ENCODE peak calls at places on chromosomes 3 and 15, in eight cellular contexts. One of them, this sample, is unnamed.

GRCh38 chr3:51932471-51933370 is 9.0 kb downstream of the RRP9 start:
- DNase-seq in uterus: no peak
- DNase-seq in AG10803: no peak
- DNase-seq in progenitor cell of endocrine pancreas: no peak
- DNase-seq in RWPE1: no peak
- DNase-seq in neural crest cell: no peak
- DNase-seq in A673: no peak
- DNase-seq in right atrium auricular region: peak
- DNase-seq in this sample: no peak

GRCh38 chr15:99989095-99989494 is 255.9 kb upstream of the LYSMD4 start:
- DNase-seq in progenitor cell of endocrine pancreas: no peak
- DNase-seq in A673: no peak
- DNase-seq in RWPE1: no peak
- DNase-seq in AG10803: no peak
- DNase-seq in right atrium auricular region: no peak
- DNase-seq in neural crest cell: no peak
- DNase-seq in uterus: no peak
- DNase-seq in this sample: no peak

GRCh38 chr3:195250473-195251251 is 20.3 kb downstream of the XXYLT1 start:
- DNase-seq in right atrium auricular region: peak
- DNase-seq in AG10803: peak
- DNase-seq in A673: no peak
- DNase-seq in uterus: peak
- DNase-seq in neural crest cell: no peak
- DNase-seq in RWPE1: no peak
- DNase-seq in progenitor cell of endocrine pancreas: no peak
- DNase-seq in this sample: peak

GRCh38 chr15:37940886-37941285 is 6.4 kb downstream of the TMCO5A start:
- DNase-seq in progenitor cell of endocrine pancreas: no peak
- DNase-seq in neural crest cell: no peak
- DNase-seq in right atrium auricular region: no peak
- DNase-seq in uterus: no peak
- DNase-seq in RWPE1: no peak
- DNase-seq in A673: no peak
- DNase-seq in AG10803: no peak
- DNase-seq in this sample: no peak

GRCh38 chr3:39960515-39961403 is 151.3 kb downstream of the MYRIP start:
- DNase-seq in progenitor cell of endocrine pancreas: no peak
- DNase-seq in uterus: peak
- DNase-seq in RWPE1: no peak
- DNase-seq in right atrium auricular region: no peak
- DNase-seq in AG10803: peak
- DNase-seq in A673: no peak
- DNase-seq in neural crest cell: no peak
- DNase-seq in this sample: no peak

GRCh38 chr3:114404590-114404989 is 110.8 kb downstream of the TIGIT start:
- DNase-seq in right atrium auricular region: no peak
- DNase-seq in RWPE1: no peak
- DNase-seq in AG10803: no peak
- DNase-seq in neural crest cell: no peak
- DNase-seq in A673: no peak
- DNase-seq in progenitor cell of endocrine pancreas: no peak
- DNase-seq in uterus: no peak
- DNase-seq in this sample: no peak

GRCh38 chr15:26729581-26729980 is 43.3 kb downstream of the GABRB3 start:
- DNase-seq in A673: no peak
- DNase-seq in AG10803: no peak
- DNase-seq in uterus: no peak
- DNase-seq in right atrium auricular region: no peak
- DNase-seq in progenitor cell of endocrine pancreas: no peak
- DNase-seq in RWPE1: no peak
- DNase-seq in neural crest cell: no peak
- DNase-seq in this sample: no peak

GRCh38 chr3:38542401-38543298 is 46.5 kb downstream of the EXOG start:
- DNase-seq in uterus: no peak
- DNase-seq in right atrium auricular region: no peak
- DNase-seq in progenitor cell of endocrine pancreas: no peak
- DNase-seq in AG10803: no peak
- DNase-seq in neural crest cell: no peak
- DNase-seq in A673: no peak
- DNase-seq in RWPE1: no peak
- DNase-seq in this sample: no peak

GRCh38 chr3:25678581-25678980 is 13.9 kb upstream of the TOP2B start:
- DNase-seq in A673: no peak
- DNase-seq in neural crest cell: no peak
- DNase-seq in progenitor cell of endocrine pancreas: no peak
- DNase-seq in uterus: no peak
- DNase-seq in RWPE1: no peak
- DNase-seq in right atrium auricular region: no peak
- DNase-seq in AG10803: no peak
- DNase-seq in this sample: no peak

GRCh38 chr3:136659253-136659652 is 92.9 kb downstream of the STAG1 start:
- DNase-seq in A673: peak
- DNase-seq in right atrium auricular region: no peak
- DNase-seq in progenitor cell of endocrine pancreas: no peak
- DNase-seq in RWPE1: no peak
- DNase-seq in uterus: no peak
- DNase-seq in neural crest cell: peak
- DNase-seq in AG10803: peak
- DNase-seq in this sample: no peak

GRCh38 chr3:40920041-40920440 is 279.3 kb upstream of the CTNNB1 start:
- DNase-seq in progenitor cell of endocrine pancreas: no peak
- DNase-seq in uterus: no peak
- DNase-seq in AG10803: peak
- DNase-seq in A673: no peak
- DNase-seq in RWPE1: peak
- DNase-seq in neural crest cell: no peak
- DNase-seq in right atrium auricular region: no peak
- DNase-seq in this sample: no peak

GRCh38 chr3:36373084-36373483 is 7.2 kb upstream of the STAC start:
- DNase-seq in AG10803: peak
- DNase-seq in A673: no peak
- DNase-seq in neural crest cell: no peak
- DNase-seq in right atrium auricular region: no peak
- DNase-seq in uterus: peak
- DNase-seq in RWPE1: no peak
- DNase-seq in progenitor cell of endocrine pancreas: no peak
- DNase-seq in this sample: no peak

GRCh38 chr3:38738630-38739395 is 77.2 kb downstream of the SCN10A start:
- DNase-seq in A673: peak
- DNase-seq in AG10803: peak
- DNase-seq in right atrium auricular region: no peak
- DNase-seq in uterus: no peak
- DNase-seq in progenitor cell of endocrine pancreas: peak
- DNase-seq in neural crest cell: peak
- DNase-seq in RWPE1: no peak
- DNase-seq in this sample: peak

GRCh38 chr3:172347895-172348680 is 100.2 kb downstream of the GHSR start:
- DNase-seq in uterus: no peak
- DNase-seq in right atrium auricular region: no peak
- DNase-seq in RWPE1: no peak
- DNase-seq in progenitor cell of endocrine pancreas: no peak
- DNase-seq in AG10803: no peak
- DNase-seq in A673: no peak
- DNase-seq in neural crest cell: no peak
- DNase-seq in this sample: no peak

GRCh38 chr15:33278816-33279612 is 31.8 kb upstream of the RYR3 start:
- DNase-seq in AG10803: peak
- DNase-seq in uterus: no peak
- DNase-seq in neural crest cell: no peak
- DNase-seq in RWPE1: peak
- DNase-seq in A673: peak
- DNase-seq in progenitor cell of endocrine pancreas: no peak
- DNase-seq in right atrium auricular region: no peak
- DNase-seq in this sample: no peak

GRCh38 chr15:92343869-92344643 is 49.6 kb upstream of the ST8SIA2 start:
- DNase-seq in RWPE1: no peak
- DNase-seq in right atrium auricular region: no peak
- DNase-seq in neural crest cell: no peak
- DNase-seq in progenitor cell of endocrine pancreas: no peak
- DNase-seq in A673: no peak
- DNase-seq in AG10803: no peak
- DNase-seq in uterus: no peak
- DNase-seq in this sample: no peak

GRCh38 chr3:172357850-172358754 is 90.2 kb downstream of the GHSR start:
- DNase-seq in neural crest cell: no peak
- DNase-seq in AG10803: peak
- DNase-seq in uterus: no peak
- DNase-seq in A673: no peak
- DNase-seq in RWPE1: no peak
- DNase-seq in progenitor cell of endocrine pancreas: no peak
- DNase-seq in right atrium auricular region: no peak
- DNase-seq in this sample: no peak

GRCh38 chr15:46652256-46652655 is 1017.4 kb downstream of the SQOR start:
- DNase-seq in neural crest cell: no peak
- DNase-seq in uterus: no peak
- DNase-seq in progenitor cell of endocrine pancreas: no peak
- DNase-seq in A673: no peak
- DNase-seq in right atrium auricular region: no peak
- DNase-seq in RWPE1: no peak
- DNase-seq in AG10803: no peak
- DNase-seq in this sample: no peak

GRCh38 chr3:156298014-156298413 is 177.6 kb downstream of the KCNAB1 start:
- DNase-seq in right atrium auricular region: no peak
- DNase-seq in RWPE1: no peak
- DNase-seq in progenitor cell of endocrine pancreas: no peak
- DNase-seq in AG10803: no peak
- DNase-seq in neural crest cell: no peak
- DNase-seq in A673: no peak
- DNase-seq in uterus: no peak
- DNase-seq in this sample: no peak

GRCh38 chr15:66879968-66880367 is 177.9 kb downstream of the SMAD6 start:
- DNase-seq in A673: no peak
- DNase-seq in neural crest cell: no peak
- DNase-seq in progenitor cell of endocrine pancreas: no peak
- DNase-seq in RWPE1: no peak
- DNase-seq in AG10803: peak
- DNase-seq in right atrium auricular region: peak
- DNase-seq in uterus: no peak
- DNase-seq in this sample: no peak

GRCh38 chr3:169650503-169650902 is 13.0 kb downstream of the MECOM start:
- DNase-seq in right atrium auricular region: no peak
- DNase-seq in A673: no peak
- DNase-seq in progenitor cell of endocrine pancreas: no peak
- DNase-seq in neural crest cell: no peak
- DNase-seq in uterus: no peak
- DNase-seq in RWPE1: no peak
- DNase-seq in AG10803: no peak
- DNase-seq in this sample: no peak

GRCh38 chr3:12187448-12188327 is 29.0 kb upstream of the TIMP4 start:
- DNase-seq in neural crest cell: no peak
- DNase-seq in uterus: no peak
- DNase-seq in progenitor cell of endocrine pancreas: no peak
- DNase-seq in RWPE1: no peak
- DNase-seq in A673: peak
- DNase-seq in AG10803: peak
- DNase-seq in right atrium auricular region: no peak
- DNase-seq in this sample: peak

GRCh38 chr3:41224120-41224806 is 25.0 kb downstream of the CTNNB1 start:
- DNase-seq in AG10803: peak
- DNase-seq in RWPE1: peak
- DNase-seq in uterus: no peak
- DNase-seq in progenitor cell of endocrine pancreas: no peak
- DNase-seq in right atrium auricular region: no peak
- DNase-seq in neural crest cell: no peak
- DNase-seq in A673: no peak
- DNase-seq in this sample: no peak

GRCh38 chr15:43100971-43101370 is 4.9 kb downstream of the UBR1 start:
- DNase-seq in uterus: no peak
- DNase-seq in right atrium auricular region: no peak
- DNase-seq in A673: no peak
- DNase-seq in AG10803: no peak
- DNase-seq in RWPE1: peak
- DNase-seq in neural crest cell: no peak
- DNase-seq in progenitor cell of endocrine pancreas: no peak
- DNase-seq in this sample: no peak

GRCh38 chr3:189948724-189949045 is 172.0 kb downstream of the P3H2 start:
- DNase-seq in neural crest cell: no peak
- DNase-seq in AG10803: no peak
- DNase-seq in right atrium auricular region: no peak
- DNase-seq in RWPE1: no peak
- DNase-seq in uterus: no peak
- DNase-seq in progenitor cell of endocrine pancreas: no peak
- DNase-seq in A673: no peak
- DNase-seq in this sample: no peak
- TF ChIP-seq CTCF in neural crest cell: no peak
- TF ChIP-seq CTCF in AG10803: no peak
- TF ChIP-seq CTCF in right atrium auricular region: no peak
- TF ChIP-seq CTCF in RWPE1: no peak
- TF ChIP-seq CTCF in uterus: no peak
- TF ChIP-seq CTCF in progenitor cell of endocrine pancreas: no peak
- TF ChIP-seq CTCF in A673: no peak
- TF ChIP-seq CTCF in this sample: no peak

GRCh38 chr3:184037816-184038215 is 6.3 kb downstream of the HTR3D start:
- DNase-seq in RWPE1: no peak
- DNase-seq in A673: no peak
- DNase-seq in neural crest cell: no peak
- DNase-seq in right atrium auricular region: no peak
- DNase-seq in progenitor cell of endocrine pancreas: no peak
- DNase-seq in AG10803: no peak
- DNase-seq in uterus: no peak
- DNase-seq in this sample: no peak
- TF ChIP-seq CTCF in RWPE1: no peak
- TF ChIP-seq CTCF in A673: no peak
- TF ChIP-seq CTCF in neural crest cell: no peak
- TF ChIP-seq CTCF in right atrium auricular region: no peak
- TF ChIP-seq CTCF in progenitor cell of endocrine pancreas: no peak
- TF ChIP-seq CTCF in AG10803: no peak
- TF ChIP-seq CTCF in uterus: no peak
- TF ChIP-seq CTCF in this sample: no peak

DNA sequence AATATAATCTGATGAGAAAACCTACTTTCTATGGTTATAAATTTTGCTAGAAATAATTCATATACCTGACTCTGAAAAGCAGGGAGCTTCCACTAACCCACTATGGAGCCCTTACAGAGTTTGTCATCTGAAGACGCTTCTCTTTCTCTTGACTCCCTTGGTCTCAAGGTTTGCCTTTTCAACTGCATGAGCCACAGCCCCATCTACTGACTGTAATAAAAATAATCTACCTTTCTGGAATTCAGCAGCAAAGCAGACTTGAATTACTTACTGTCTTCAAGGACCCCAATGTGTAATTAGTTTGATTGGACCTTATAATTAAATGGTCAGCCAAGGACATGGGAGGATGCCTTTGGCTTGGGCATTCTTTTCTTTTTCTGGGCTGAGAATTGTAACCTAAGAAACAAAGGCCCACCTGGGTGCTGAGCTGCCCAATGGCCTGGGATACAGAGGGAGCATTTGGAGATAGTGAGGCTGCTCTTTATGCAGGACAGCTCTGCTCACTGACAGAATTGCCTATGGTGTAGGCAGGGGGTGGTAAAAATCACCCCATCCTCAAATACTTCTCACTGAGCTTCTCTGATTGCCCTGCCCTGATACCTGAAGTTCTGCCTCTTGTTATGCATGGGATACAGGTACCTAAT is 178.6 kb upstream of the TRIM42 start:
- DNase-seq in progenitor cell of endocrine pancreas: no peak
- DNase-seq in right atrium auricular region: no peak
- DNase-seq in neural crest cell: no peak
- DNase-seq in uterus: no peak
- DNase-seq in A673: peak
- DNase-seq in RWPE1: peak
- DNase-seq in AG10803: peak
- DNase-seq in this sample: no peak
- TF ChIP-seq CTCF in progenitor cell of endocrine pancreas: peak
- TF ChIP-seq CTCF in right atrium auricular region: peak
- TF ChIP-seq CTCF in neural crest cell: peak
- TF ChIP-seq CTCF in uterus: peak
- TF ChIP-seq CTCF in A673: peak
- TF ChIP-seq CTCF in RWPE1: no peak
- TF ChIP-seq CTCF in AG10803: peak
- TF ChIP-seq CTCF in this sample: peak

GRCh38 chr15:73305331-73306211 is 63.2 kb downstream of the HCN4 start:
- DNase-seq in AG10803: peak
- DNase-seq in right atrium auricular region: no peak
- DNase-seq in progenitor cell of endocrine pancreas: no peak
- DNase-seq in neural crest cell: peak
- DNase-seq in A673: peak
- DNase-seq in uterus: no peak
- DNase-seq in RWPE1: peak
- DNase-seq in this sample: peak
- TF ChIP-seq CTCF in AG10803: peak
- TF ChIP-seq CTCF in right atrium auricular region: no peak
- TF ChIP-seq CTCF in progenitor cell of endocrine pancreas: peak
- TF ChIP-seq CTCF in neural crest cell: peak
- TF ChIP-seq CTCF in A673: peak
- TF ChIP-seq CTCF in uterus: peak
- TF ChIP-seq CTCF in RWPE1: peak
- TF ChIP-seq CTCF in this sample: peak